ENCODE peak calls at places on chromosomes 6 and 20, in five cellular contexts. One of them, this sample, is unnamed.

GRCh38 chr6:4922488-4923037 is 81.3 kb downstream of the RPP40 start:
- DNase-seq in heart left ventricle: no peak
- DNase-seq in GM13976: no peak
- DNase-seq in NB4: no peak
- DNase-seq in mucosa of descending colon: no peak
- DNase-seq in this sample: no peak

GRCh38 chr6:24980507-24981384 is 45.0 kb upstream of the RIPOR2 start:
- DNase-seq in GM13976: no peak
- DNase-seq in mucosa of descending colon: no peak
- DNase-seq in heart left ventricle: no peak
- DNase-seq in NB4: no peak
- DNase-seq in this sample: no peak

GRCh38 chr20:44357555-44358130 is 2.1 kb downstream of the HNF4A start:
- DNase-seq in heart left ventricle: no peak
- DNase-seq in NB4: no peak
- DNase-seq in mucosa of descending colon: no peak
- DNase-seq in GM13976: no peak
- DNase-seq in this sample: no peak

GRCh38 chr6:18601515-18602035 is 214.4 kb downstream of the RNF144B start:
- DNase-seq in GM13976: no peak
- DNase-seq in heart left ventricle: no peak
- DNase-seq in NB4: no peak
- DNase-seq in mucosa of descending colon: no peak
- DNase-seq in this sample: no peak

GRCh38 chr6:151239603-151240035 is at the start of gene AKAP12:
- DNase-seq in mucosa of descending colon: peak
- DNase-seq in heart left ventricle: peak
- DNase-seq in GM13976: no peak
- DNase-seq in NB4: no peak
- DNase-seq in this sample: peak

GRCh38 chr20:43969501-43969900 is 54.8 kb downstream of the TOX2 start:
- DNase-seq in GM13976: no peak
- DNase-seq in heart left ventricle: no peak
- DNase-seq in NB4: no peak
- DNase-seq in mucosa of descending colon: no peak
- DNase-seq in this sample: no peak

GRCh38 chr6:33249732-33250625 is 21.7 kb downstream of the VPS52 start:
- DNase-seq in heart left ventricle: peak
- DNase-seq in mucosa of descending colon: peak
- DNase-seq in NB4: peak
- DNase-seq in GM13976: peak
- DNase-seq in this sample: no peak

GRCh38 chr20:15836634-15837033 is 736.6 kb downstream of the KIF16B start:
- DNase-seq in NB4: no peak
- DNase-seq in mucosa of descending colon: no peak
- DNase-seq in heart left ventricle: no peak
- DNase-seq in GM13976: no peak
- DNase-seq in this sample: no peak

GRCh38 chr20:5433352-5433751 is 116.6 kb upstream of the PROKR2 start:
- DNase-seq in heart left ventricle: no peak
- DNase-seq in GM13976: no peak
- DNase-seq in mucosa of descending colon: no peak
- DNase-seq in NB4: no peak
- DNase-seq in this sample: no peak

GRCh38 chr6:155779421-155779820 is 323.8 kb upstream of the NOX3 start:
- DNase-seq in mucosa of descending colon: no peak
- DNase-seq in NB4: no peak
- DNase-seq in GM13976: no peak
- DNase-seq in heart left ventricle: no peak
- DNase-seq in this sample: no peak

GRCh38 chr6:11007715-11008608 is 36.1 kb downstream of the ELOVL2 start:
- DNase-seq in GM13976: no peak
- DNase-seq in heart left ventricle: no peak
- DNase-seq in NB4: peak
- DNase-seq in mucosa of descending colon: no peak
- DNase-seq in this sample: no peak

GRCh38 chr20:62244644-62245108 is 6.4 kb downstream of the OSBPL2 start:
- DNase-seq in mucosa of descending colon: no peak
- DNase-seq in heart left ventricle: no peak
- DNase-seq in GM13976: no peak
- DNase-seq in NB4: peak
- DNase-seq in this sample: no peak

GRCh38 chr20:25009218-25010145 is 16.9 kb upstream of the APMAP start:
- DNase-seq in NB4: no peak
- DNase-seq in mucosa of descending colon: no peak
- DNase-seq in GM13976: no peak
- DNase-seq in heart left ventricle: no peak
- DNase-seq in this sample: no peak

GRCh38 chr6:38027685-38028373 is 208.3 kb downstream of the ZFAND3 start:
- DNase-seq in GM13976: no peak
- DNase-seq in heart left ventricle: no peak
- DNase-seq in NB4: peak
- DNase-seq in mucosa of descending colon: no peak
- DNase-seq in this sample: no peak

GRCh38 chr6:39731565-39731964 is 6.4 kb upstream of the KIF6 start:
- DNase-seq in heart left ventricle: no peak
- DNase-seq in GM13976: no peak
- DNase-seq in mucosa of descending colon: no peak
- DNase-seq in NB4: no peak
- DNase-seq in this sample: no peak

GRCh38 chr6:87929843-87930288 is 117.8 kb upstream of the SPACA1 start:
- DNase-seq in GM13976: peak
- DNase-seq in mucosa of descending colon: peak
- DNase-seq in NB4: peak
- DNase-seq in heart left ventricle: peak
- DNase-seq in this sample: peak

GRCh38 chr6:20118877-20119276 is 93.4 kb downstream of the MBOAT1 start:
- DNase-seq in heart left ventricle: no peak
- DNase-seq in mucosa of descending colon: no peak
- DNase-seq in GM13976: no peak
- DNase-seq in NB4: no peak
- DNase-seq in this sample: no peak

GRCh38 chr20:19252670-19253120 is 40.3 kb downstream of the SLC24A3 start:
- DNase-seq in heart left ventricle: no peak
- DNase-seq in NB4: peak
- DNase-seq in GM13976: no peak
- DNase-seq in mucosa of descending colon: no peak
- DNase-seq in this sample: no peak

GRCh38 chr6:166626177-166627038 is 643 bp downstream of the RPS6KA2 start:
- DNase-seq in mucosa of descending colon: peak
- DNase-seq in GM13976: peak
- DNase-seq in NB4: peak
- DNase-seq in heart left ventricle: no peak
- DNase-seq in this sample: peak

GRCh38 chr6:127366281-127367022 is 23.0 kb upstream of the ECHDC1 start:
- DNase-seq in heart left ventricle: peak
- DNase-seq in mucosa of descending colon: no peak
- DNase-seq in NB4: peak
- DNase-seq in GM13976: no peak
- DNase-seq in this sample: peak

GRCh38 chr20:24828992-24829648 is 119.9 kb upstream of the CST7 start:
- DNase-seq in GM13976: no peak
- DNase-seq in mucosa of descending colon: no peak
- DNase-seq in heart left ventricle: no peak
- DNase-seq in NB4: no peak
- DNase-seq in this sample: peak

DNA sequence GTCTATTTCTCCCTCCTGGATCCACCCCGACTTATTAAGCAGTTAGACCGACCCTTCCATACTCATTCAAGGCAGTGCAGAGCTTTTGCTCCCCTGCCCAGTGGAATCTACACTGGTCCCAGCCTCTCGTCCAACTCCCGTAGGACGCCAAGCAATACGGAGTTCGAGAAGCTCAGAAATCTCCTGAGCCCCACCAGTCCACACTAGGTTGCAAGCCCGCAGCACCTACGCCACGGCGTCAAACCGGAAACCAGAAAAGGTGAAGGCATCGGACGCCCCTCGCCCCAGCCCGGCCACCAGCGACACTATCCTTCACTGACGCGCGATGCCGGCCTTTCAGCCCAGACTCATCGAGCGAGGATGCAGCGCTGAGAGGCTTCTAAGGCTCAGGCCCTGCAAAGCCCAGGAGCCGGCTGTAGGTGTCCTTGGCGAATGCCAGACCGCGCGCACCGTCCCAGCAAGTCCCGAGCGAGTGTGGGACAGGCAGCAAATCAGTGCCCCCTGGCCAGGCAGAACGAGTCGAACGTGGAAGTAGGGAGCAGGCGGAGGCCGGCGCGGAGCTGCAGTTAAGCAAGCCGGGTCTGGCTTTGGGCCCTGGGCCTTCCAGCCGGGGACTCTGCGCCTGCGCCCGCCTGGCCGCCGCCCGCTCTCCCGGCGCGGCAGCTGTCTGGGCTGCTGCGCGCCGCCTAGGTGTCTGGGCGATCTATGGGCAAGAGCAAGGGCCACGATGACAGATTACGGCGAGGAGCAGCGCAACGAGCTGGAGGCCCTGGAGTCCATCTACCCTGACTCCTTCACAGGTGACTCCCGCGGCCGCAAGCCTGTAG is at the start of gene RWDD1:
- DNase-seq in NB4: peak
- DNase-seq in heart left ventricle: peak
- DNase-seq in mucosa of descending colon: peak
- DNase-seq in GM13976: peak
- DNase-seq in this sample: peak
- TF ChIP-seq CTCF in NB4: no peak
- TF ChIP-seq CTCF in heart left ventricle: no peak
- TF ChIP-seq CTCF in mucosa of descending colon: no peak
- TF ChIP-seq CTCF in GM13976: no peak
- TF ChIP-seq CTCF in this sample: no peak

GRCh38 chr6:134007077-134007476 is 45.3 kb downstream of the SLC2A12 start:
- DNase-seq in heart left ventricle: no peak
- DNase-seq in GM13976: no peak
- DNase-seq in mucosa of descending colon: peak
- DNase-seq in NB4: no peak
- DNase-seq in this sample: no peak

GRCh38 chr6:134002821-134003220 is 49.6 kb downstream of the SLC2A12 start:
- DNase-seq in heart left ventricle: no peak
- DNase-seq in NB4: peak
- DNase-seq in mucosa of descending colon: no peak
- DNase-seq in GM13976: no peak
- DNase-seq in this sample: no peak

GRCh38 chr6:134005824-134006223 is 46.6 kb downstream of the SLC2A12 start:
- DNase-seq in GM13976: no peak
- DNase-seq in mucosa of descending colon: no peak
- DNase-seq in heart left ventricle: no peak
- DNase-seq in NB4: no peak
- DNase-seq in this sample: no peak

GRCh38 chr6:134003542-134003951 is 48.9 kb downstream of the SLC2A12 start:
- DNase-seq in GM13976: no peak
- DNase-seq in mucosa of descending colon: no peak
- DNase-seq in NB4: no peak
- DNase-seq in heart left ventricle: no peak
- DNase-seq in this sample: no peak

GRCh38 chr6:134004714-134005113 is 47.7 kb downstream of the SLC2A12 start:
- DNase-seq in heart left ventricle: no peak
- DNase-seq in GM13976: no peak
- DNase-seq in mucosa of descending colon: no peak
- DNase-seq in NB4: no peak
- DNase-seq in this sample: no peak
- TF ChIP-seq CTCF in heart left ventricle: no peak
- TF ChIP-seq CTCF in GM13976: no peak
- TF ChIP-seq CTCF in mucosa of descending colon: no peak
- TF ChIP-seq CTCF in NB4: no peak
- TF ChIP-seq CTCF in this sample: no peak

DNA sequence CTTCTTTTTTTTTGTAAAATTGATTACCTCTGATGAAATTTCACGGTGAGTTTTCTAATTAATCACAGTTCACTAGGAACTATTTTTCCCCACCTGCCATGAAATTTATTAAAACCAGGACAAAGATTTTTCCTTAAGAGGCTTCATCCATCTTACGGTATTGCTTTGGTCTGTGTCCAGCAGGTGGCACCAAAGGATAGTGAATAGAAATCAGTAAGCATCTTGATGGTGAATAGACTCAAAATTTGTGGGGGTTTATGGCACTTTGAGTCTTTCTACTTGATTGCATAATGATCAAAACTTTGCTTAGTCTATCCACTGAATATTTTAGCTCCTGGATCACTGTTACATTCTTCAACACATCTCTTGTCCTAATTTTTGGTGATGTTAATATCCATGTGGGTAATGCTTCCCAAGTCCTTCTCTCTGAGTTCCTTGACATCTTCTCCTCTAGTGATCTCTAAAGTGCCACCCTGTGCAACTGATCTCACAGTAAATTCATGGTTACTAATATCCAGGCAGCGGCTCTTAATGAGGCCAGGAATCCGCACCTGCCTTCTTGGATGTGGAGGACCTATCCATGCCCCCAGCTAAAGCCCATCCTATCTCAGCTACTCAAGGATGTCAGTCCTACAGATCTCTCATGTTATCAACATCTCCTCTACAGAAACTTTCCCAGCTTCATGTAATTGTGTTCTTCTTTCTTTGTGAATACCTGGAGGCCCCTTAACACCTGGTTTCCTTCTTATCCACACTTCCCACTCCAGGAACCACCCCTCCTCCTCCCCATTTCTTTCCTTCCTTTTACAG is 54.5 kb downstream of the STMND1 start:
- DNase-seq in NB4: peak
- DNase-seq in heart left ventricle: peak
- DNase-seq in GM13976: peak
- DNase-seq in mucosa of descending colon: no peak
- DNase-seq in this sample: peak
- TF ChIP-seq CTCF in NB4: peak
- TF ChIP-seq CTCF in heart left ventricle: peak
- TF ChIP-seq CTCF in GM13976: peak
- TF ChIP-seq CTCF in mucosa of descending colon: peak
- TF ChIP-seq CTCF in this sample: peak

GRCh38 chr20:6622041-6622440 is 145.4 kb upstream of the BMP2 start:
- DNase-seq in heart left ventricle: no peak
- DNase-seq in GM13976: no peak
- DNase-seq in NB4: no peak
- DNase-seq in mucosa of descending colon: no peak
- DNase-seq in this sample: no peak

GRCh38 chr20:6623989-6624388 is 143.5 kb upstream of the BMP2 start:
- DNase-seq in GM13976: no peak
- DNase-seq in NB4: peak
- DNase-seq in mucosa of descending colon: no peak
- DNase-seq in heart left ventricle: no peak
- DNase-seq in this sample: no peak

GRCh38 chr20:6630494-6630893 is 137.0 kb upstream of the BMP2 start:
- DNase-seq in NB4: no peak
- DNase-seq in GM13976: no peak
- DNase-seq in heart left ventricle: no peak
- DNase-seq in mucosa of descending colon: no peak
- DNase-seq in this sample: no peak

GRCh38 chr20:6629564-6629963 is 137.9 kb upstream of the BMP2 start:
- DNase-seq in mucosa of descending colon: no peak
- DNase-seq in GM13976: no peak
- DNase-seq in heart left ventricle: no peak
- DNase-seq in NB4: no peak
- DNase-seq in this sample: no peak

DNA sequence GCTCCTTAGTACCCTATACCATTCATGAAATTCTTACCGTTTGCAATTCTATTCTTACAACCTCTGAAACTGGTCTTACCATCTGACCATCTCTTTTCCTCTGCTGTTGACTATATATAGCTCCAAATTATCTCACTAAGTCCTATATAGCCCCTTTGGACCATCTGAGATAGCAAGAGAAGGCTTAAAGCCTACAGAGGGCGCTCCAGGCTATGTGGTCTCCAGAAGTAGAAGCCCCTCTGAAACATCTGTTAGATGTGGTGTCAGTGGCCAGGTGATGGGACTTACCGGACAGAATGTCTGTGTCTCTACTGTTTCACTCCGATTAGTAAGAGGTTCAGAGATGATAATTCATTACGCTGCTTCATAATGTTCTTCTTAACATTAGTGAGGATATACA is 140.7 kb upstream of the BMP2 start:
- DNase-seq in GM13976: no peak
- DNase-seq in mucosa of descending colon: no peak
- DNase-seq in heart left ventricle: no peak
- DNase-seq in NB4: peak
- DNase-seq in this sample: no peak
- TF ChIP-seq CTCF in GM13976: no peak
- TF ChIP-seq CTCF in mucosa of descending colon: no peak
- TF ChIP-seq CTCF in heart left ventricle: no peak
- TF ChIP-seq CTCF in NB4: no peak
- TF ChIP-seq CTCF in this sample: no peak

This sample was measured in right atrium auricular region.